ENCODE peak calls at places on chromosomes 2 and 18, in nine cellular contexts. B is sigmoid colon, V is adipocyte, P is right lobe of liver, N is mucosa of descending colon, K is left lung, F is aorta, X is lower lobe of right lung, I is pancreas. A is an unnamed sample. For H3K4me1, the result is how much of the 10 kb centered on the place peaks cover.

GRCh38 chr2:145350011-145350410 is 830.1 kb upstream of the ZEB2 start:
- DNase-seq in B (no peak), V (peak), P (no peak), N (no peak), K (no peak), F (peak), X (no peak), I (no peak), A (no peak)

GRCh38 chr2:155815851-155816250 is 516.7 kb downstream of the NR4A2 start:
- DNase-seq in B (no peak), V (peak), P (no peak), N (no peak), K (no peak), F (no peak), X (no peak), I (no peak), A (no peak)

GRCh38 chr2:184860744-184861143 is 262.4 kb downstream of the ZNF804A start:
- DNase-seq in B (peak), V (no peak), P (peak), N (no peak), K (no peak), F (no peak), X (no peak), I (no peak), A (no peak)

GRCh38 chr2:144459937-144460336 is 60.0 kb downstream of the ZEB2 start:
- DNase-seq in B (no peak), V (no peak), P (no peak), N (no peak), K (no peak), F (no peak), X (no peak), I (no peak), A (peak)

GRCh38 chr18:75868031-75868430 is 440.5 kb upstream of the SMIM21 start:
- DNase-seq in B (no peak), V (no peak), P (no peak), N (no peak), K (no peak), F (no peak), X (no peak), I (no peak), A (no peak)

GRCh38 chr2:29657674-29658073 is 263.7 kb downstream of the ALK start:
- DNase-seq in B (no peak), V (no peak), P (no peak), N (no peak), K (no peak), F (no peak), X (no peak), I (no peak), A (no peak)

GRCh38 chr2:66001538-66001937 is 433.4 kb upstream of the MEIS1 start:
- DNase-seq in B (no peak), V (no peak), P (no peak), N (no peak), K (no peak), F (no peak), X (no peak), I (no peak), A (no peak)

GRCh38 chr2:96174251-96175144 is 29.3 kb upstream of the DUSP2 start:
- DNase-seq in B (no peak), V (peak), P (peak), N (peak), K (peak), F (peak), X (peak), I (peak), A (peak)

GRCh38 chr18:62494764-62495163 is 28.1 kb upstream of the ZCCHC2 start:
- DNase-seq in B (no peak), V (no peak), P (no peak), N (no peak), K (no peak), F (no peak), X (no peak), I (no peak), A (no peak)

GRCh38 chr2:138787053-138787666 is 7.0 kb upstream of the NXPH2 start:
- DNase-seq in B (no peak), V (peak), P (no peak), N (no peak), K (no peak), F (no peak), X (no peak), I (no peak), A (no peak)

GRCh38 chr2:232889876-232890401 is 19.9 kb downstream of the SNORC start:
- DNase-seq in B (no peak), V (no peak), P (peak), N (peak), K (no peak), F (no peak), X (no peak), I (no peak), A (no peak)

GRCh38 chr2:241636983-241637232 is at the start of gene THAP4:
- DNase-seq in B (peak), V (peak), P (peak), N (peak), K (peak), F (peak), X (peak), I (peak), A (no peak)

GRCh38 chr2:119136093-119136492 is 22.5 kb downstream of the C1QL2 start:
- DNase-seq in B (no peak), V (no peak), P (no peak), N (no peak), K (no peak), F (no peak), X (no peak), I (no peak), A (no peak)

GRCh38 chr2:37377187-37377532 is 32.7 kb downstream of the QPCT start:
- DNase-seq in B (no peak), V (peak), P (no peak), N (no peak), K (no peak), F (no peak), X (no peak), I (no peak), A (no peak)

GRCh38 chr18:70072678-70073077 is 125.0 kb upstream of the CD226 start:
- DNase-seq in B (no peak), V (peak), P (no peak), N (no peak), K (no peak), F (no peak), X (no peak), I (no peak), A (no peak)

GRCh38 chr2:29920130-29920577 is 1.2 kb downstream of the ALK start:
- DNase-seq in B (no peak), V (peak), P (peak), N (peak), K (peak), F (peak), X (peak), I (peak), A (no peak)

GRCh38 chr2:177598321-177598922 is 205.8 kb downstream of the AGPS start:
- DNase-seq in B (peak), V (peak), P (no peak), N (no peak), K (peak), F (no peak), X (no peak), I (no peak), A (no peak)

GRCh38 chr18:11791131-11791530 is 60.1 kb upstream of the CHMP1B start:
- DNase-seq in B (no peak), V (no peak), P (no peak), N (no peak), K (no peak), F (no peak), X (no peak), I (no peak), A (no peak)

GRCh38 chr2:113981404-113982134 is 91.7 kb downstream of the ACTR3 start:
- DNase-seq in B (no peak), V (peak), P (no peak), N (no peak), K (no peak), F (no peak), X (no peak), I (no peak), A (no peak)

GRCh38 chr2:94870392-94871225 is 621 bp upstream of the TEKT4 start:
- DNase-seq in B (no peak), V (no peak), P (peak), N (peak), K (no peak), F (no peak), X (peak), I (no peak), A (no peak)

GRCh38 chr2:60312618-60313017 is 240.8 kb downstream of the BCL11A start:
- DNase-seq in B (no peak), V (no peak), P (no peak), N (no peak), K (no peak), F (no peak), X (no peak), I (no peak), A (no peak)

GRCh38 chr18:3806656-3807055 is 356.7 kb downstream of the TGIF1 start:
- DNase-seq in B (no peak), V (no peak), P (no peak), N (no peak), K (no peak), F (no peak), X (no peak), I (no peak), A (no peak)

GRCh38 chr2:99139003-99139402 is 2.5 kb upstream of the C2orf15 start:
- DNase-seq in B (no peak), V (no peak), P (no peak), N (no peak), K (no peak), F (no peak), X (no peak), I (no peak), A (no peak)

GRCh38 chr18:57621252-57621607 is 406 bp downstream of the NARS1 start:
- DNase-seq in B (no peak), V (peak), P (no peak), N (no peak), K (no peak), F (no peak), X (no peak), I (no peak), A (no peak)

GRCh38 chr2:231928901-231929725 is 2.9 kb upstream of the NPPC start:
- DNase-seq in B (peak), V (no peak), P (no peak), N (peak), K (peak), F (peak), X (no peak), I (no peak), A (no peak)

GRCh38 chr2:86097114-86097896 is 8.4 kb downstream of the POLR1A start:
- DNase-seq in B (no peak), V (no peak), P (no peak), N (no peak), K (no peak), F (no peak), X (no peak), I (no peak), A (no peak)

GRCh38 chr2:238286987-238287386 is 1.4 kb downstream of the PER2 start:
- DNase-seq in B (peak), V (peak), P (peak), N (peak), K (no peak), F (peak), X (peak), I (peak), A (no peak)

GRCh38 chr2:71608441-71608840 is 155.1 kb downstream of the DYSF start:
- DNase-seq in B (no peak), V (no peak), P (peak), N (no peak), K (peak), F (no peak), X (no peak), I (no peak), A (no peak)

GRCh38 chr2:106314427-106314826 is 120.3 kb upstream of the UXS1 start:
- DNase-seq in B (no peak), V (no peak), P (no peak), N (no peak), K (no peak), F (no peak), X (no peak), I (no peak), A (no peak)

DNA sequence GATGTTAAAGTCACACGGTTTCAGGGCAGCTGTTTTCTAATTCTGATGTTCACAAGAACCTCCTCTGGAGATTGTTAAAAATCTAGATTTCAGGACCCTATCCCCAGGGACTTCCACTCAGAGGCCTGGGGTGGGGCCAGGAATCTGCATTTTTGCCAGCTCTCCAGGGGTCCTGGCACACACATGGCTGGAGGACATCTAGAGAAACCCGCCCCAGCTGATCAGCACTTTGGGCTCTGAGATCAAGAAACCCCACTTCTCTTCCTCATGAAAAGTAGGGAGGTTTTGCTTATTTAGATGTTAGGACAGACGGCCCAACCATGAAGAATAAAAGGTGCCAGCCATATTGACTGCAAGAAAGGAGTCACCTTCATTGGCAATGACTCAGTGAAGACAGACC is 148.8 kb downstream of the TNS1 start:
- DNase-seq in B (no peak), V (no peak), P (no peak), N (no peak), K (no peak), F (no peak), X (no peak), I (no peak), A (no peak)
- H3K4me1 ChIP-seq in B (half or more), V (half or more), P (under half), N (under half), K (under half), F (under half), X (half or more), I (under half), A (under half)

GRCh38 chr2:8932702-8933101 is 70.8 kb downstream of the MBOAT2 start:
- DNase-seq in B (no peak), V (no peak), P (no peak), N (no peak), K (no peak), F (no peak), X (no peak), I (no peak), A (no peak)

GRCh38 chr2:8926356-8926755 is 77.1 kb downstream of the MBOAT2 start:
- DNase-seq in B (no peak), V (no peak), P (no peak), N (no peak), K (no peak), F (no peak), X (no peak), I (no peak), A (no peak)

GRCh38 chr2:8927510-8928456 is 75.7 kb downstream of the MBOAT2 start:
- DNase-seq in B (no peak), V (no peak), P (no peak), N (no peak), K (no peak), F (no peak), X (no peak), I (no peak), A (no peak)

GRCh38 chr2:8934338-8934737 is 69.1 kb downstream of the MBOAT2 start:
- DNase-seq in B (no peak), V (no peak), P (no peak), N (no peak), K (no peak), F (no peak), X (no peak), I (no peak), A (no peak)

GRCh38 chr2:8929128-8929527 is 74.4 kb downstream of the MBOAT2 start:
- DNase-seq in B (no peak), V (no peak), P (no peak), N (no peak), K (no peak), F (no peak), X (no peak), I (no peak), A (no peak)
- H3K4me1 ChIP-seq in B (under half), V (under half), P (under half), N (under half), K (under half), F (under half), X (under half), I (under half), A (under half)

GRCh38 chr2:174614261-174614660 is 16.7 kb upstream of the WIPF1 start:
- DNase-seq in B (no peak), V (peak), P (no peak), N (no peak), K (no peak), F (no peak), X (no peak), I (no peak), A (no peak)
- H3K4me1 ChIP-seq in B (under half), V (under half), P (under half), N (under half), K (half or more), F (under half), X (under half), I (under half), A (under half)

GRCh38 chr18:36460324-36460850 is 162.9 kb downstream of the FHOD3 start:
- DNase-seq in B (no peak), V (no peak), P (no peak), N (no peak), K (no peak), F (no peak), X (no peak), I (no peak), A (no peak)
- H3K4me1 ChIP-seq in B (under half), V (under half), P (under half), N (under half), K (under half), F (under half), X (under half), I (under half), A (under half)

DNA sequence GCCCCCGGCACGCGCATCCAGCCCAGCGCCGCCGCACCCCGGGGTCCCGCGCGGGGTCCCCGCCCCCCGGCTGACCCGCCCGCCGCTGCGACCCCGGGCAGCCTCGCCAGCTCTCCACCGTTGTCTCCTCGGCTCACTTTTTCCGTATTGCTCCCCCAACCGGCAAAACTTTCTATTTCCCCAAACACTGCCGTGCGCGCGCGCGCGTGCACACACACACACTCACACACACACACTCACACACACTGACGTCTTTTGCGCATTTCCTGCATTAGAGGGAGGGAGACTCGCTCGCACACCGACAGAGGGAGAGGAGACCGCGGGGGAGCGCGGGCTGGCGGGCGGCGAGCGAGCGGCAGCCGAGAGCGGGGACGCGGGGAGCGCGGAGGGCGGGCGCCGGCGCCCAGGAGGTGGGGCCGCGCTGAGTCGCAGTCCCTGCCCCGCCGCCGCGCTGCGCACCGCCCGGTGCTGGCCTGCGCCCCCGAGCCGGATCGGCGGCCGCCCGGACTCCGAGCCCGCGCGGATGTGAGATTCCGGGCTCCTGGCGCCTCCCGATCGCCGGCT is 542 bp upstream of the PRKCE start:
- DNase-seq in B (peak), V (peak), P (peak), N (peak), K (peak), F (peak), X (peak), I (peak), A (peak)
- H3K4me1 ChIP-seq in B (under half), V (under half), P (under half), N (under half), K (under half), F (under half), X (half or more), I (under half), A (under half)

GRCh38 chr2:150612957-150613710 is 125.7 kb upstream of the RND3 start:
- DNase-seq in B (no peak), V (peak), P (no peak), N (no peak), K (no peak), F (no peak), X (no peak), I (no peak), A (no peak)

GRCh38 chr2:150607471-150607870 is 120.0 kb upstream of the RND3 start:
- DNase-seq in B (no peak), V (peak), P (no peak), N (no peak), K (no peak), F (no peak), X (no peak), I (no peak), A (no peak)

GRCh38 chr2:150610670-150611279 is 123.3 kb upstream of the RND3 start:
- DNase-seq in B (no peak), V (no peak), P (no peak), N (no peak), K (no peak), F (no peak), X (no peak), I (no peak), A (no peak)

GRCh38 chr2:150608341-150608740 is 120.9 kb upstream of the RND3 start:
- DNase-seq in B (no peak), V (no peak), P (no peak), N (no peak), K (no peak), F (no peak), X (no peak), I (no peak), A (no peak)

GRCh38 chr2:150609831-150610582 is 122.5 kb upstream of the RND3 start:
- DNase-seq in B (no peak), V (peak), P (no peak), N (no peak), K (no peak), F (no peak), X (no peak), I (no peak), A (no peak)
- H3K4me1 ChIP-seq in B (under half), V (under half), P (under half), N (under half), K (under half), F (under half), X (under half), I (under half), A (under half)

DNA sequence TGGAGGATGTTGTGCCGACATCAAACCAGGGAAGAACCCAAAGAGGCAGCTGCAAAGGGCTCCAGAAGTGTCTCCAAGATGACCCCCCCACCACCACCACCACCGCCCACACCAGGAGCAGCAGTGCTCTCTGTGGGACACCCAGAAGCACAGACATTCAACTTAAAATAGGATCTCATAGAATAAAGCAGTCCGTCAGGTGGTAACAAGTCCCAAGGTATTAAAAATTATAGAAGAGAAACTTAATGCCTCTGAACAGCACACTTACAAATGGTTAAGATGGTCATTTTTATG is 155.5 kb upstream of the ID2 start:
- DNase-seq in B (no peak), V (no peak), P (no peak), N (no peak), K (no peak), F (no peak), X (no peak), I (no peak), A (no peak)
- H3K4me1 ChIP-seq in B (under half), V (under half), P (under half), N (under half), K (under half), F (under half), X (under half), I (under half), A (under half)

GRCh38 chr2:197803033-197803444 is 1.4 kb upstream of the PLCL1 start:
- DNase-seq in B (no peak), V (peak), P (no peak), N (no peak), K (no peak), F (no peak), X (no peak), I (no peak), A (no peak)
- H3K4me1 ChIP-seq in B (under half), V (under half), P (under half), N (under half), K (under half), F (under half), X (under half), I (under half), A (under half)

DNA sequence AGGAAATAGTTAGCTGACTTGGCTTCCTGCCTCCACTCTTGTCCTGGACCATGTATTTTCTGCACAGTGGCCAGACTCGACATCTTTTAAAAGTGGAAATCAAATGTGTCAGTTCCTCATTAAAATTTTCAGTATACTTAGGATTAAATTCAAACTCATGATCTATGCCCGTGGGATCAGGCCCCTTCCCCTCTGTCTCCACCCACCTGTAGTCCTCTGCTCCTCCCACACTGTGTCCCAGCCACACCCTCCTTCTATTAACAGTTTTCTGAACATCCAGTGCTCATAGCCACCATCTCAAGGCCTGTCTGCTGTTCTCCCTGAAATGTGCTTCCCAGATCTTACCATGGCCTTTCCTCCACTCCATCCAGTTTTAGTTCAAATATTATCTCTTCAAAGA is 13.3 kb downstream of the ARHGAP25 start:
- DNase-seq in B (no peak), V (no peak), P (no peak), N (no peak), K (no peak), F (no peak), X (no peak), I (no peak), A (no peak)
- H3K4me1 ChIP-seq in B (under half), V (under half), P (under half), N (under half), K (half or more), F (under half), X (under half), I (under half), A (half or more)